ENCODE peak calls at places on chromosomes 2 and 18, in six cellular contexts. A, D, H, K, Z and L are unnamed samples.

GRCh38 chr2:223519471-223519870 is 82.7 kb downstream of the SCG2 start:
- DNase-seq in A (no peak), D (no peak), Z (no peak), H (no peak), K (no peak), L (no peak)

GRCh38 chr2:230347659-230348305 is 20.8 kb downstream of the SP140L start:
- DNase-seq in D (no peak), H (peak; percentile 38), A (peak; percentile 63), K (no peak), Z (peak; percentile 86), L (no peak)

GRCh38 chr2:226728996-226729395 is 70.6 kb downstream of the IRS1 start:
- DNase-seq in H (no peak), D (no peak), Z (no peak), A (no peak), K (no peak), L (no peak)

GRCh38 chr2:36451512-36451911 is 95.9 kb downstream of the CRIM1 start:
- DNase-seq in A (no peak), H (no peak), K (no peak), Z (no peak), D (no peak), L (no peak)

GRCh38 chr18:12637901-12638633 is 19.8 kb downstream of the SPIRE1 start:
- DNase-seq in Z (no peak), H (no peak), K (no peak), A (no peak), D (no peak), L (no peak)

GRCh38 chr18:49846263-49846662 is 32.9 kb upstream of the ACAA2 start:
- DNase-seq in Z (no peak), A (no peak), D (no peak), H (no peak), K (no peak), L (no peak)

GRCh38 chr2:28780496-28780895 is 28.9 kb downstream of the PPP1CB start:
- DNase-seq in K (no peak), A (no peak), H (no peak), D (no peak), Z (no peak), L (no peak)

GRCh38 chr2:197779261-197779660 is 5.9 kb downstream of the BOLL start:
- DNase-seq in Z (no peak), D (no peak), H (no peak), A (no peak), K (no peak), L (no peak)

GRCh38 chr2:229445013-229445412 is 173.9 kb upstream of the PID1 start:
- DNase-seq in H (no peak), A (no peak), Z (no peak), K (no peak), D (no peak), L (no peak)

GRCh38 chr2:33242845-33243244 is 233.6 kb upstream of the RASGRP3 start:
- DNase-seq in D (no peak), K (no peak), A (no peak), H (no peak), Z (no peak), L (no peak)

GRCh38 chr2:96249654-96250053 is 16.1 kb downstream of the TMEM127 start:
- DNase-seq in K (no peak), D (no peak), H (no peak), A (no peak), Z (no peak), L (no peak)